ENCODE peak calls at places on chromosomes 4 and X, in five cellular contexts. W is iPS DF 6.9, T is ovary, R is mammary epithelial cell, O is neural progenitor cell. Y is an unnamed sample.

GRCh38 chr4:106136777-106137331 is 179.2 kb downstream of the TBCK start:
- DNase-seq in W (no peak), T (no peak), R (no peak), O (no peak), Y (no peak)

GRCh38 chrX:124217289-124218251 is 114.9 kb upstream of the TEX13D start:
- DNase-seq in W (no peak), T (no peak), R (peak; percentile 83), O (peak; percentile 67), Y (peak; percentile 88)

GRCh38 chr4:184896868-184897715 is 71.3 kb upstream of the ACSL1 start:
- DNase-seq in W (no peak), T (no peak), R (no peak), O (no peak), Y (no peak)

GRCh38 chrX:140866446-140866845 is 135.9 kb upstream of the SPANXB1 start:
- DNase-seq in W (no peak), T (no peak), R (no peak), O (no peak), Y (no peak)

GRCh38 chrX:1582686-1583437 is 8.5 kb upstream of the AKAP17A start:
- DNase-seq in W (no peak), T (no peak), R (peak; percentile 52), O (no peak), Y (peak; percentile 39)

GRCh38 chr4:106414366-106414765 is 45.8 kb upstream of the GIMD1 start:
- DNase-seq in W (no peak), T (no peak), R (peak; percentile 55), O (no peak), Y (no peak)

GRCh38 chr4:159012381-159012780 is 90.5 kb upstream of the RAPGEF2 start:
- DNase-seq in W (no peak), T (no peak), R (peak; percentile 67), O (no peak), Y (no peak)

GRCh38 chrX:65924938-65925507 is 114.9 kb downstream of the VSIG4 start:
- DNase-seq in W (no peak), T (no peak), R (peak; percentile 75), O (no peak), Y (no peak)

GRCh38 chrX:17805120-17805519 is 56.0 kb downstream of the RAI2 start:
- DNase-seq in W (no peak), T (no peak), R (no peak), O (no peak), Y (peak; percentile 9)

GRCh38 chrX:49661881-49662280 is 33.9 kb downstream of the PAGE1 start:
- DNase-seq in W (no peak), T (no peak), R (no peak), O (no peak), Y (no peak)
- H3K27me3 ChIP-seq in W (no peaks in the 10 kb centered on the region), T (no peaks in the 10 kb centered on the region), R (no peaks in the 10 kb centered on the region), O (no peaks in the 10 kb centered on the region), Y (no peaks in the 10 kb centered on the region)

GRCh38 chrX:43566170-43566569 is 89.9 kb upstream of the MAOA start:
- DNase-seq in W (no peak), T (no peak), R (no peak), O (no peak), Y (no peak)
- H3K27me3 ChIP-seq in W (no peaks in the 10 kb centered on the region), T (no peaks in the 10 kb centered on the region), R (no peaks in the 10 kb centered on the region), O (no peaks in the 10 kb centered on the region), Y (no peaks in the 10 kb centered on the region)

DNA sequence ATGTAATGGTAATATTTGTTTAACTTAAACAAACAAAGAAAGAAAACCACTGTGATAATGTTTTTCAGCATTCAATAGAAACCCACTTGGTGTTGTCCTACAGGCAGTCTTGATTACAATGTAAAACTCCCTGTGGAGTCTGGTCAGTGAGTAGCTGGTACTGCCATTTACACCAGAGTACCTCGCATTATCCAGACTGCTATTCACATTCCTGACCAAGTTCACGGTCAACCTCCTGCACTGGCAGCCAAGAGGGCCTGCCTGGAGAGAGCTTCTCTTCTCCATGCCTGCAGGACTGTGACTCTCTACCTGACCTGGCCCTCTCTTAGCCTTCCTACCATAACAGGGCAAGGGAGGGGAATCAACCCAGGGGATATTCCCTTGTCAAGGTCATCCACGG is 2.9 kb upstream of the LONRF3 start:
- DNase-seq in W (no peak), T (no peak), R (no peak), O (no peak), Y (no peak)
- H3K27me3 ChIP-seq in W (peaks cover 62% of the 10 kb centered on the region), T (no peaks in the 10 kb centered on the region), R (peaks cover 10% of the 10 kb centered on the region), O (peaks cover 90% of the 10 kb centered on the region), Y (peaks cover 65% of the 10 kb centered on the region)

GRCh38 chr4:6196324-6196723 is 4.0 kb downstream of the JAKMIP1 start:
- DNase-seq in W (no peak), T (no peak), R (no peak), O (no peak), Y (no peak)
- H3K27me3 ChIP-seq in W (no peaks in the 10 kb centered on the region), T (no peaks in the 10 kb centered on the region), R (peaks cover 22% of the 10 kb centered on the region), O (peaks cover 32% of the 10 kb centered on the region), Y (peaks cover 73% of the 10 kb centered on the region)

GRCh38 chrX:106903856-106904528 is 851 bp upstream of the RIPPLY1 start:
- DNase-seq in W (no peak), T (no peak), R (no peak), O (no peak), Y (no peak)

GRCh38 chrX:106902684-106903083 is 457 bp downstream of the RIPPLY1 start:
- DNase-seq in W (no peak), T (no peak), R (no peak), O (no peak), Y (no peak)

GRCh38 chrX:106901781-106902219 is 1.3 kb downstream of the RIPPLY1 start:
- DNase-seq in W (no peak), T (no peak), R (no peak), O (no peak), Y (no peak)

GRCh38 chrX:106905064-106905708 is 2.0 kb upstream of the RIPPLY1 start:
- DNase-seq in W (no peak), T (no peak), R (no peak), O (no peak), Y (no peak)

DNA sequence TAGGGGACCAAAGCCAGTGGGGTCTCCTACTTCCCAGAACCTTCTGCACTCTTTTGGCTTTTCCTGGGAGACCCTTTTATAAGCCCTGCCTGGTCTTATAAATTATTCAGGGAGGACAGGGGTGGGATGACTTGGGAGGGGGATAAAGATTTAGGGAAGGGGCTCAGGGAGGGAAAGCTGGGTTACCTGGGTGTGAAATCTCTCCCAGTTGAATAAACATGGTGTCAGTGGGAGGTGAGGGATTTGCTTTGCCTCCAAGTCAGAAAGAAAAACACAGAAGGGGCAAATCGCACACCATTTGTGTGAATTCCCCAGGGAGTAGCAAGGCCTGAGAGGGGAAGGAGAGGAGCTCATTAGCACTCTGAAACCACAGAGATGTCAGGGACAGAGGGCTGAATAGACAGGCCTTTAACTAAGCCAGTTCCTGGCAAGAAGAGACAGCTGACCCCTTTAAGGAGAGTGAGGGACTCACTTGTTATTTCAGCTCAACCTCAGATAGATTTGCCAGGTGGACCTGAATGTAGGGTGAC is at the start of gene RIPPLY1:
- DNase-seq in W (no peak), T (no peak), R (no peak), O (peak; percentile 32), Y (no peak)
- H3K27me3 ChIP-seq in W (no peaks in the 10 kb centered on the region), T (no peaks in the 10 kb centered on the region), R (peaks cover 6% of the 10 kb centered on the region), O (no peaks in the 10 kb centered on the region), Y (no peaks in the 10 kb centered on the region)